ENCODE peak calls at places on chromosomes 7 and 10, in seven cellular contexts. M is activated CD4-positive, CD25-positive, alpha-beta regulatory T cell; O is fibroblast of the conjunctiva; X is neural crest cell; P is NCI-H226; W is stimulated activated CD8-positive, alpha-beta memory T cell treated with anti-CD3 and anti-CD28 coated beads, Interleukin-4, amount 100 ng/mL, for 48 hours; C is coronary artery. I is an unnamed sample.

GRCh38 chr7:80721880-80722595 is 83.6 kb downstream of the CD36 start:
- DNase-seq in X (no peak), W (no peak), C (no peak), O (peak; percentile 83), P (peak; percentile 78), M (no peak), I (no peak)

GRCh38 chr10:6052247-6053221 is 9.6 kb downstream of the IL2RA start:
- DNase-seq in P (no peak), O (no peak), W (peak; percentile 86), M (peak; percentile 42), C (no peak), X (no peak), I (no peak)

GRCh38 chr7:128115326-128115820 is 84.1 kb upstream of the LRRC4 start:
- DNase-seq in P (no peak), M (no peak), W (no peak), O (no peak), C (peak; percentile 62), X (no peak), I (no peak)

GRCh38 chr7:46681865-46682503 is 760.9 kb upstream of the IGFBP3 start:
- DNase-seq in O (no peak), X (no peak), P (no peak), W (no peak), C (no peak), M (no peak), I (no peak)

GRCh38 chr7:15130666-15131541 is 228.4 kb upstream of the DGKB start:
- DNase-seq in M (no peak), P (peak; percentile 81), C (no peak), X (no peak), O (no peak), W (no peak), I (no peak)

GRCh38 chr7:106283831-106284515 is 810 bp downstream of the NAMPT start:
- DNase-seq in W (peak; percentile 60), C (peak; percentile 82), X (peak; percentile 16), M (peak; percentile 48), O (no peak), P (peak; percentile 10), I (no peak)

GRCh38 chr10:52644678-52645434 is 127.7 kb downstream of the MBL2 start:
- DNase-seq in W (peak; percentile 33), C (no peak), O (peak; percentile 24), M (no peak), X (peak; percentile 50), P (no peak), I (no peak)

GRCh38 chr7:140607441-140607989 is 33.1 kb downstream of the DENND2A start:
- DNase-seq in M (no peak), P (no peak), X (no peak), C (peak; percentile 81), O (peak; percentile 57), W (no peak), I (no peak)

GRCh38 chr7:42237162-42237821 is at the start of gene GLI3:
- DNase-seq in X (peak; percentile 78), O (peak; percentile 88), C (peak; percentile 92), P (peak; percentile 97), M (no peak), W (peak; percentile 57), I (no peak)

GRCh38 chr10:47374611-47375536 is 9.2 kb downstream of the ZNF488 start:
- DNase-seq in P (no peak), C (peak; percentile 71), X (no peak), O (peak; percentile 29), M (no peak), W (peak; percentile 21), I (no peak)

GRCh38 chr7:47721670-47722069 is 139.8 kb upstream of the TNS3 start:
- DNase-seq in O (no peak), P (no peak), M (no peak), X (no peak), W (no peak), C (no peak), I (no peak)

GRCh38 chr10:32412499-32412853 is 33.5 kb upstream of the CCDC7 start:
- DNase-seq in M (no peak), W (no peak), X (no peak), O (no peak), C (no peak), P (no peak), I (no peak)

GRCh38 chr7:1454471-1455065 is 4.7 kb downstream of the MICALL2 start:
- DNase-seq in W (no peak), C (no peak), X (peak; percentile 53), M (no peak), P (no peak), O (no peak), I (no peak)

GRCh38 chr10:31262672-31263071 is 56.3 kb upstream of the ZEB1 start:
- DNase-seq in X (no peak), M (no peak), W (no peak), C (no peak), P (no peak), O (peak; percentile 72), I (no peak)

GRCh38 chr10:93841930-93842329 is 51.8 kb upstream of the SLC35G1 start:
- DNase-seq in X (no peak), C (no peak), P (no peak), O (no peak), W (no peak), M (no peak), I (no peak)

GRCh38 chr10:116080553-116080952 is 192.5 kb downstream of the GFRA1 start:
- DNase-seq in O (no peak), P (peak; percentile 48), M (no peak), C (no peak), W (no peak), X (no peak), I (no peak)

GRCh38 chr7:37987732-37988131 is 67.3 kb downstream of the EPDR1 start:
- DNase-seq in M (no peak), P (no peak), X (no peak), C (no peak), W (no peak), O (no peak), I (no peak)

GRCh38 chr10:91883549-91884542 is 25.4 kb downstream of the FGFBP3 start:
- DNase-seq in W (no peak), X (no peak), P (no peak), M (no peak), O (no peak), C (peak; percentile 78), I (no peak)

GRCh38 chr10:130434446-130435385 is 298.5 kb downstream of the GLRX3 start:
- DNase-seq in O (no peak), X (no peak), P (no peak), C (peak; percentile 45), W (no peak), M (no peak), I (no peak)

GRCh38 chr10:124063736-124064135 is 29.7 kb downstream of the CHST15 start:
- DNase-seq in O (peak; percentile 77), M (no peak), P (no peak), C (no peak), X (no peak), W (no peak), I (no peak)

GRCh38 chr7:129777195-129777844 is 165.8 kb downstream of the NRF1 start:
- DNase-seq in M (no peak), X (no peak), P (no peak), W (no peak), C (no peak), O (no peak), I (no peak)

GRCh38 chr10:114281006-114281405 is 42.0 kb downstream of the VWA2 start:
- DNase-seq in X (no peak), M (no peak), W (no peak), P (no peak), O (no peak), C (peak; percentile 56), I (no peak)

GRCh38 chr10:124744688-124745055 is 494 bp upstream of the FAM53B start:
- DNase-seq in P (peak; percentile 12), M (no peak), W (no peak), X (no peak), C (no peak), O (peak; percentile 66), I (no peak)

GRCh38 chr7:76206633-76207032 is 4.9 kb downstream of the SRRM3 start:
- DNase-seq in O (no peak), X (no peak), P (no peak), W (no peak), C (no peak), M (no peak), I (no peak)

GRCh38 chr7:32228601-32229000 is 158.4 kb upstream of the PDE1C start:
- DNase-seq in C (peak; percentile 64), W (no peak), O (no peak), X (no peak), M (no peak), P (no peak), I (no peak)

GRCh38 chr10:95445223-95445836 is 115.8 kb downstream of the SORBS1 start:
- DNase-seq in O (peak; percentile 32), W (no peak), C (peak; percentile 94), P (peak; percentile 85), M (no peak), X (no peak), I (no peak)

GRCh38 chr10:3132036-3133025 is 40.3 kb downstream of the PITRM1 start:
- DNase-seq in P (no peak), O (no peak), X (no peak), M (no peak), C (no peak), W (no peak), I (no peak)

GRCh38 chr7:103811315-103811714 is 178.1 kb downstream of the RELN start:
- DNase-seq in W (no peak), X (no peak), P (no peak), M (no peak), C (no peak), O (no peak), I (no peak)

GRCh38 chr10:58672855-58673254 is 160.2 kb downstream of the BICC1 start:
- DNase-seq in M (no peak), O (peak; percentile 38), P (no peak), W (no peak), C (no peak), X (no peak), I (no peak)

GRCh38 chr10:73992899-73993788 is 4.8 kb upstream of the VCL start:
- DNase-seq in O (no peak), C (no peak), X (no peak), W (peak; percentile 40), P (peak; percentile 33), M (no peak), I (no peak)

GRCh38 chr7:105862770-105863169 is 13.6 kb downstream of the ATXN7L1 start:
- DNase-seq in P (no peak), C (no peak), X (no peak), M (no peak), W (no peak), O (no peak), I (no peak)

GRCh38 chr10:48603421-48604038 is 1.3 kb downstream of the ARHGAP22 start:
- DNase-seq in W (no peak), O (no peak), X (no peak), C (peak; percentile 64), P (no peak), M (no peak), I (no peak)

GRCh38 chr7:48087349-48087748 is 1.7 kb upstream of the UPP1 start:
- DNase-seq in O (peak; percentile 43), W (no peak), C (no peak), X (no peak), M (no peak), P (peak; percentile 58), I (no peak)

GRCh38 chr10:99872367-99873162 is 90.1 kb downstream of the ABCC2 start:
- DNase-seq in W (no peak), X (no peak), C (no peak), O (no peak), M (no peak), P (peak; percentile 22), I (no peak)